ENCODE peak calls at places on chromosomes 5 and 9, in four cellular contexts. L is Daoy, V is HT1080, M is ecto neural progenitor cell. J is an unnamed sample.

GRCh38 chr9:129866373-129867137 is 31.3 kb downstream of the USP20 start:
- DNase-seq in L (no peak), M (no peak), V (no peak), J (no peak)

GRCh38 chr9:109086221-109086620 is 33.5 kb downstream of the TMEM245 start:
- DNase-seq in M (no peak), L (peak), V (peak), J (no peak)

GRCh38 chr5:150503977-150504620 is 3.8 kb upstream of the NDST1 start:
- DNase-seq in V (no peak), M (no peak), L (no peak), J (no peak)

GRCh38 chr5:139146809-139147742 is 51.1 kb downstream of the SIL1 start:
- DNase-seq in M (no peak), V (no peak), L (no peak), J (no peak)

GRCh38 chr5:179187229-179187678 is 127.1 kb downstream of the ZNF354C start:
- DNase-seq in M (no peak), L (no peak), V (no peak), J (no peak)

GRCh38 chr5:167898361-167899042 is 392.9 kb upstream of the WWC1 start:
- DNase-seq in V (no peak), M (no peak), L (no peak), J (no peak)

GRCh38 chr5:137137013-137137632 is 362.0 kb downstream of the SPOCK1 start:
- DNase-seq in M (no peak), L (peak), V (no peak), J (no peak)

GRCh38 chr9:81423589-81424326 is 265.6 kb downstream of the TLE1 start:
- DNase-seq in L (no peak), M (no peak), V (no peak), J (no peak)

GRCh38 chr5:113214026-113214425 is 220.8 kb downstream of the TSSK1B start:
- DNase-seq in M (peak), L (no peak), V (no peak), J (no peak)

GRCh38 chr9:133742849-133743444 is 4.8 kb upstream of the SARDH start:
- DNase-seq in L (peak), V (peak), M (peak), J (peak)

GRCh38 chr9:90641868-90642558 is 611 bp downstream of the DIRAS2 start:
- DNase-seq in M (no peak), V (no peak), L (no peak), J (no peak)

GRCh38 chr5:160432188-160432587 is 10.5 kb downstream of the PTTG1 start:
- DNase-seq in M (no peak), V (no peak), L (no peak), J (no peak)

GRCh38 chr9:68898781-68899439 is 115.0 kb downstream of the PRKACG start:
- DNase-seq in L (no peak), M (no peak), V (no peak), J (no peak)

GRCh38 chr5:1873242-1873959 is 9.3 kb downstream of the IRX4 start:
- DNase-seq in V (no peak), M (no peak), L (no peak), J (no peak)

GRCh38 chr5:1239514-1240251 is 14.5 kb downstream of the SLC6A18 start:
- DNase-seq in L (no peak), V (no peak), M (no peak), J (no peak)

GRCh38 chr5:36150676-36151433 is 832 bp downstream of the LMBRD2 start:
- DNase-seq in L (peak), V (peak), M (peak), J (no peak)

GRCh38 chr5:1515921-1516571 is 7.7 kb downstream of the LPCAT1 start:
- DNase-seq in V (peak), L (peak), M (peak), J (no peak)

GRCh38 chr5:10555134-10555733 is 8.6 kb upstream of the ANKRD33B start:
- DNase-seq in V (peak), M (no peak), L (peak), J (peak)

J was measured in AG09309.